ENCODE peak calls at places on chromosomes 3 and 15, in ten cellular contexts. T is GF-D8; P is neural crest cell; V is ACHN; E is activated CD4-positive, CD25-positive, alpha-beta regulatory T cell treated with anti-CD3 and anti-CD28 coated beads, Interleukin-2, amount 50 U/mL, for 16 hours; F is iPS-NIHi11; R is brain microvascular endothelial cell; O is upper lobe of right lung; Y is CD8-positive, alpha-beta T cell; D is natural killer cell. Z is an unnamed sample.

GRCh38 chr3:28700728-28701127 is 352.1 kb upstream of the AZI2 start:
- DNase-seq in T (no peak), P (no peak), V (no peak), E (no peak), F (no peak), R (no peak), O (no peak), Y (no peak), D (no peak), Z (no peak)

GRCh38 chr3:97940034-97940433 is 32.2 kb downstream of the RIOX2 start:
- DNase-seq in T (no peak), P (no peak), V (no peak), E (no peak), F (no peak), R (no peak), O (no peak), Y (no peak), D (no peak), Z (no peak)

GRCh38 chr3:22585504-22585903 is 617.6 kb upstream of the UBE2E2 start:
- DNase-seq in T (no peak), P (no peak), V (no peak), E (no peak), F (no peak), R (peak), O (no peak), Y (no peak), D (no peak), Z (no peak)

GRCh38 chr15:88704791-88705768 is 66.3 kb downstream of the ISG20 start:
- DNase-seq in T (no peak), P (no peak), V (no peak), E (no peak), F (peak), R (no peak), O (no peak), Y (no peak), D (no peak), Z (no peak)

GRCh38 chr15:73832657-73833056 is 40.7 kb upstream of the TBC1D21 start:
- DNase-seq in T (no peak), P (no peak), V (no peak), E (no peak), F (peak), R (no peak), O (no peak), Y (no peak), D (no peak), Z (no peak)

GRCh38 chr3:115148142-115148790 is 1.2 kb upstream of the ZBTB20 start:
- DNase-seq in T (no peak), P (no peak), V (peak), E (no peak), F (no peak), R (no peak), O (no peak), Y (no peak), D (no peak), Z (no peak)

GRCh38 chr3:197340521-197340871 is 42.1 kb upstream of the DLG1 start:
- DNase-seq in T (no peak), P (no peak), V (no peak), E (no peak), F (no peak), R (no peak), O (no peak), Y (no peak), D (no peak), Z (no peak)

GRCh38 chr15:85545757-85546156 is 165.4 kb downstream of the AKAP13 start:
- DNase-seq in T (peak), P (no peak), V (no peak), E (no peak), F (no peak), R (no peak), O (no peak), Y (no peak), D (no peak), Z (no peak)

GRCh38 chr15:101445562-101446526 is 43.7 kb downstream of the PCSK6 start:
- DNase-seq in T (peak), P (no peak), V (no peak), E (no peak), F (no peak), R (peak), O (no peak), Y (no peak), D (no peak), Z (peak)

GRCh38 chr15:93420050-93420452 is 331.0 kb upstream of the RGMA start:
- DNase-seq in T (no peak), P (no peak), V (no peak), E (no peak), F (no peak), R (no peak), O (no peak), Y (no peak), D (no peak), Z (no peak)

GRCh38 chr15:58465070-58465469 is 33.3 kb downstream of the LIPC start:
- DNase-seq in T (no peak), P (no peak), V (no peak), E (no peak), F (no peak), R (no peak), O (no peak), Y (no peak), D (no peak), Z (no peak)

GRCh38 chr3:184459355-184459754 is 79.5 kb downstream of the CHRD start:
- DNase-seq in T (no peak), P (no peak), V (no peak), E (no peak), F (no peak), R (peak), O (peak), Y (no peak), D (no peak), Z (no peak)

GRCh38 chr15:48336940-48337339 is 5.7 kb downstream of the DUT start:
- DNase-seq in T (no peak), P (no peak), V (peak), E (no peak), F (peak), R (no peak), O (no peak), Y (no peak), D (no peak), Z (no peak)

GRCh38 chr3:102979682-102980378 is 545.0 kb downstream of the ZPLD1 start:
- DNase-seq in T (no peak), P (no peak), V (peak), E (no peak), F (no peak), R (peak), O (no peak), Y (no peak), D (no peak), Z (no peak)

GRCh38 chr3:73508330-73508954 is 116.3 kb downstream of the PDZRN3 start:
- DNase-seq in T (no peak), P (peak), V (peak), E (no peak), F (peak), R (peak), O (no peak), Y (no peak), D (no peak), Z (no peak)

GRCh38 chr15:60022379-60022741 is 18.2 kb downstream of the FOXB1 start:
- DNase-seq in T (no peak), P (no peak), V (no peak), E (no peak), F (no peak), R (no peak), O (no peak), Y (no peak), D (no peak), Z (no peak)

GRCh38 chr15:60370105-60370803 is 27.5 kb downstream of the ANXA2 start:
- DNase-seq in T (no peak), P (no peak), V (no peak), E (no peak), F (no peak), R (peak), O (no peak), Y (no peak), D (no peak), Z (no peak)

GRCh38 chr3:88828466-88828865 is 279.0 kb upstream of the EPHA3 start:
- DNase-seq in T (no peak), P (no peak), V (no peak), E (no peak), F (no peak), R (no peak), O (no peak), Y (no peak), D (no peak), Z (no peak)

GRCh38 chr3:111763968-111764367 is 95.1 kb upstream of the PHLDB2 start:
- DNase-seq in T (no peak), P (no peak), V (peak), E (no peak), F (no peak), R (no peak), O (no peak), Y (no peak), D (no peak), Z (no peak)

GRCh38 chr3:46558184-46559029 is 7.7 kb downstream of the LRRC2 start:
- DNase-seq in T (peak), P (peak), V (peak), E (peak), F (peak), R (peak), O (peak), Y (peak), D (peak), Z (peak)

GRCh38 chr3:194134231-194134756 is 1.7 kb upstream of the HES1 start:
- DNase-seq in T (peak), P (peak), V (peak), E (no peak), F (peak), R (no peak), O (peak), Y (no peak), D (peak), Z (peak)

GRCh38 chr3:178203650-178204049 is 332.6 kb upstream of the KCNMB2 start:
- DNase-seq in T (no peak), P (no peak), V (no peak), E (no peak), F (no peak), R (no peak), O (no peak), Y (no peak), D (no peak), Z (no peak)

GRCh38 chr3:132404276-132404675 is 13.0 kb upstream of the DNAJC13 start:
- DNase-seq in T (no peak), P (no peak), V (no peak), E (no peak), F (no peak), R (no peak), O (no peak), Y (no peak), D (no peak), Z (no peak)

GRCh38 chr3:64456674-64457073 is 231.1 kb downstream of the ADAMTS9 start:
- DNase-seq in T (no peak), P (no peak), V (no peak), E (no peak), F (no peak), R (no peak), O (no peak), Y (no peak), D (no peak), Z (no peak)

GRCh38 chr3:178752843-178753242 is 216.6 kb downstream of the KCNMB2 start:
- DNase-seq in T (no peak), P (no peak), V (no peak), E (no peak), F (no peak), R (no peak), O (no peak), Y (no peak), D (no peak), Z (no peak)

GRCh38 chr3:133393204-133393603 is 6.7 kb upstream of the BFSP2 start:
- DNase-seq in T (no peak), P (no peak), V (no peak), E (no peak), F (no peak), R (no peak), O (no peak), Y (no peak), D (no peak), Z (no peak)

GRCh38 chr15:95928822-95929221 is 401.7 kb upstream of the NR2F2 start:
- DNase-seq in T (no peak), P (no peak), V (no peak), E (no peak), F (no peak), R (no peak), O (no peak), Y (no peak), D (no peak), Z (no peak)

GRCh38 chr3:119700269-119700919 is 2.4 kb upstream of the CFAP91 start:
- DNase-seq in T (peak), P (no peak), V (peak), E (peak), F (no peak), R (peak), O (no peak), Y (no peak), D (no peak), Z (peak)

GRCh38 chr15:70762469-70763119 is 764 bp downstream of the UACA start:
- DNase-seq in T (no peak), P (peak), V (peak), E (no peak), F (peak), R (peak), O (peak), Y (no peak), D (no peak), Z (peak)

GRCh38 chr3:37181766-37182165 is 7.4 kb upstream of the LRRFIP2 start:
- DNase-seq in T (no peak), P (no peak), V (no peak), E (no peak), F (no peak), R (no peak), O (no peak), Y (no peak), D (no peak), Z (no peak)

GRCh38 chr15:64134322-64134829 is 17.2 kb upstream of the SNX22 start:
- DNase-seq in T (no peak), P (no peak), V (no peak), E (no peak), F (no peak), R (no peak), O (peak), Y (no peak), D (no peak), Z (no peak)

GRCh38 chr3:52436500-52437106 is 8.3 kb downstream of the SEMA3G start:
- DNase-seq in T (peak), P (no peak), V (no peak), E (no peak), F (no peak), R (no peak), O (no peak), Y (no peak), D (no peak), Z (no peak)

GRCh38 chr3:50211930-50212329 is 6.9 kb downstream of the SLC38A3 start:
- DNase-seq in T (no peak), P (no peak), V (no peak), E (no peak), F (no peak), R (no peak), O (no peak), Y (no peak), D (no peak), Z (no peak)

GRCh38 chr15:74545776-74546656 is 5.0 kb downstream of the ARID3B start:
- DNase-seq in T (peak), P (peak), V (peak), E (peak), F (peak), R (peak), O (peak), Y (peak), D (peak), Z (peak)

GRCh38 chr3:75012791-75013190 is 398.3 kb upstream of the CNTN3 start:
- DNase-seq in T (no peak), P (no peak), V (no peak), E (no peak), F (no peak), R (no peak), O (no peak), Y (no peak), D (no peak), Z (no peak)

GRCh38 chr15:97984157-97984556 is 23.7 kb downstream of the ARRDC4 start:
- DNase-seq in T (peak), P (no peak), V (no peak), E (no peak), F (no peak), R (no peak), O (no peak), Y (no peak), D (no peak), Z (no peak)

GRCh38 chr3:137962251-137962650 is 47.7 kb upstream of the CLDN18 start:
- DNase-seq in T (no peak), P (no peak), V (no peak), E (no peak), F (no peak), R (no peak), O (no peak), Y (no peak), D (no peak), Z (no peak)

Z was measured in CD14-positive monocyte.